ENCODE peak calls at places on chromosome 11, in four cellular contexts. S, W, V and Y are unnamed samples.

GRCh38 chr11:61761440-61762163 is 9.2 kb downstream of the MYRF start:
- DNase-seq in V (no peak), W (no peak), S (no peak), Y (no peak)

GRCh38 chr11:75536786-75537629 is 11.3 kb upstream of the GDPD5 start:
- DNase-seq in S (peak), W (no peak), V (no peak), Y (no peak)

GRCh38 chr11:63888170-63889086 is 28.5 kb downstream of the RCOR2 start:
- DNase-seq in V (peak), S (no peak), W (no peak), Y (no peak)

GRCh38 chr11:130786987-130787688 is 129.1 kb downstream of the SNX19 start:
- DNase-seq in W (no peak), S (no peak), V (no peak), Y (no peak)

GRCh38 chr11:70040452-70040851 is 37.7 kb upstream of the ANO1 start:
- DNase-seq in S (no peak), V (no peak), W (no peak), Y (no peak)

GRCh38 chr11:86214710-86215109 is 29.8 kb upstream of the EED start:
- DNase-seq in S (peak), V (no peak), W (no peak), Y (no peak)

GRCh38 chr11:123292647-123293046 is 97.6 kb upstream of the CLMP start:
- DNase-seq in S (no peak), V (no peak), W (no peak), Y (no peak)

GRCh38 chr11:47886096-47886495 is 37.9 kb upstream of the NUP160 start:
- DNase-seq in S (no peak), V (no peak), W (no peak), Y (no peak)

GRCh38 chr11:27640954-27641353 is 59.3 kb downstream of the BDNF start:
- DNase-seq in W (no peak), S (no peak), V (no peak), Y (no peak)

GRCh38 chr11:76237914-76238313 is 31.6 kb upstream of the WNT11 start:
- DNase-seq in V (peak), W (peak), S (no peak), Y (peak)

GRCh38 chr11:67118059-67118766 is 850 bp upstream of the KDM2A start:
- DNase-seq in V (no peak), S (no peak), W (peak), Y (peak)

GRCh38 chr11:82732348-82732733 is 1.3 kb downstream of the FAM181B start:
- DNase-seq in S (no peak), V (no peak), W (no peak), Y (no peak)

GRCh38 chr11:7612661-7613393 is 60.5 kb downstream of the CYB5R2 start:
- DNase-seq in V (peak), W (no peak), S (no peak), Y (no peak)

GRCh38 chr11:73466643-73467042 is 90.4 kb downstream of the RELT start:
- DNase-seq in S (no peak), W (no peak), V (no peak), Y (no peak)
- TF ChIP-seq PBX3 in S (no peak), W (no peak), V (no peak), Y (no peak)

GRCh38 chr11:117822031-117822521 is 2.5 kb downstream of the FXYD2 start:
- DNase-seq in W (no peak), S (no peak), V (no peak), Y (peak)

GRCh38 chr11:117823941-117824420 is 563 bp downstream of the FXYD2 start:
- DNase-seq in W (no peak), S (no peak), V (no peak), Y (no peak)

GRCh38 chr11:117821431-117821830 is 3.1 kb downstream of the FXYD2 start:
- DNase-seq in W (no peak), V (no peak), S (no peak), Y (no peak)

GRCh38 chr11:117823294-117823940 is 1.1 kb downstream of the FXYD2 start:
- DNase-seq in V (no peak), S (no peak), W (no peak), Y (no peak)

GRCh38 chr11:117822522-117823033 is 2.0 kb downstream of the FXYD2 start:
- DNase-seq in W (no peak), S (no peak), V (no peak), Y (no peak)
- TF ChIP-seq PBX3 in W (no peak), S (no peak), V (no peak), Y (no peak)

GRCh38 chr11:125568970-125569912 is at the start of gene EI24:
- DNase-seq in W (peak), S (peak), V (peak), Y (peak)

GRCh38 chr11:125570952-125571351 is 1.7 kb downstream of the EI24 start:
- DNase-seq in S (no peak), W (no peak), V (no peak), Y (no peak)

GRCh38 chr11:125572916-125573315 is 3.6 kb downstream of the EI24 start:
- DNase-seq in S (no peak), W (no peak), V (no peak), Y (no peak)

GRCh38 chr11:125566235-125566634 is 3.0 kb upstream of the EI24 start:
- DNase-seq in S (no peak), W (no peak), V (no peak), Y (no peak)

GRCh38 chr11:125569913-125570621 is 790 bp downstream of the EI24 start:
- DNase-seq in W (no peak), V (no peak), S (no peak), Y (peak)
- TF ChIP-seq PBX3 in W (no peak), V (no peak), S (peak), Y (no peak)

GRCh38 chr11:117387992-117388765 is 60.5 kb downstream of the CEP164 start:
- DNase-seq in S (no peak), W (no peak), V (no peak), Y (no peak)
- TF ChIP-seq PBX3 in S (no peak), W (no peak), V (no peak), Y (no peak)